ENCODE peak calls at places on chromosome 7, in five cellular contexts. N is A172; P is activated T-helper 1 cell treated with Interleukin-2 at 50 U/mL for 16 hours; I is OCI-LY7; Z is activated effector memory CD4-positive, alpha-beta T cell treated with anti-CD3 and anti-CD28 coated beads, Interleukin-2, amount 50 U/mL, for 16 hours. D is an unnamed sample.

GRCh38 chr7:51262796-51263519 is 53.7 kb downstream of the COBL start:
- DNase-seq in P (no peak), N (no peak), I (no peak), Z (no peak), D (no peak)

GRCh38 chr7:44581426-44581906 is 565 bp downstream of the TMED4 start:
- DNase-seq in I (peak), N (no peak), P (peak), Z (peak), D (peak)

GRCh38 chr7:1087952-1088920 is at the start of gene GPER1:
- DNase-seq in N (peak), I (peak), P (no peak), Z (no peak), D (no peak)

GRCh38 chr7:29651467-29651866 is 87.8 kb downstream of the PRR15 start:
- DNase-seq in P (no peak), N (no peak), I (no peak), Z (no peak), D (no peak)

GRCh38 chr7:92504563-92504962 is 23.8 kb downstream of the PEX1 start:
- DNase-seq in N (no peak), P (no peak), Z (no peak), I (no peak), D (no peak)

GRCh38 chr7:2037805-2038635 is 194.7 kb downstream of the MAD1L1 start:
- DNase-seq in I (peak), P (no peak), N (no peak), Z (peak), D (no peak)

GRCh38 chr7:142231716-142232115 is 26.1 kb downstream of the PRSS58 start:
- DNase-seq in N (peak), P (no peak), Z (no peak), I (peak), D (no peak)

GRCh38 chr7:5396999-5397656 is 26.5 kb downstream of the TNRC18 start:
- DNase-seq in Z (peak), P (peak), N (peak), I (peak), D (peak)

GRCh38 chr7:84482476-84482875 is 287.9 kb upstream of the SEMA3A start:
- DNase-seq in Z (no peak), I (no peak), N (no peak), P (no peak), D (no peak)

GRCh38 chr7:155216475-155217272 is 81.0 kb upstream of the INSIG1 start:
- DNase-seq in P (no peak), Z (peak), I (no peak), N (no peak), D (no peak)

GRCh38 chr7:157993406-157994105 is 594.1 kb downstream of the PTPRN2 start:
- DNase-seq in N (no peak), I (no peak), P (no peak), Z (peak), D (no peak)

GRCh38 chr7:130222-130572 is 62.2 kb upstream of the FAM20C start:
- DNase-seq in Z (no peak), P (no peak), I (no peak), N (no peak), D (no peak)

GRCh38 chr7:50092579-50093411 is at the start of gene ZPBP:
- DNase-seq in N (peak), P (no peak), Z (peak), I (peak), D (no peak)

D was measured in NK-92 treated with Interleukin-12 subunit alpha and Interleukin-12 subunit beta, amount 100 ng/mL, for 24 hours.